ENCODE peak calls at places on chromosome 16, in eight cellular contexts. S is lower lobe of right lung; A is cardiac muscle cell; L is transverse colon; J is AG04450; D is CD4-positive, alpha-beta memory T cell; Z is IMR-90; C is hepatocyte. R is an unnamed sample.

GRCh38 chr16:53789159-53789558 is 85.2 kb downstream of the FTO start:
- DNase-seq in Z (peak; percentile 84), J (peak; percentile 32), S (no peak), L (no peak), C (no peak), A (peak; percentile 82), D (no peak), R (peak; percentile 72)

GRCh38 chr16:9154576-9155410 is 63.3 kb downstream of the HAPSTR1 start:
- DNase-seq in C (no peak), A (no peak), D (no peak), J (no peak), Z (peak; percentile 9), S (no peak), L (no peak), R (no peak)

GRCh38 chr16:2804728-2805127 is 6.5 kb downstream of the PRSS41 start:
- DNase-seq in L (no peak), D (no peak), Z (no peak), C (no peak), J (no peak), A (no peak), S (peak; percentile 13), R (no peak)

GRCh38 chr16:49455991-49456745 is 82.6 kb downstream of the C16orf78 start:
- DNase-seq in J (no peak), S (no peak), A (no peak), Z (no peak), L (no peak), D (no peak), C (no peak), R (no peak)

GRCh38 chr16:87831421-87832136 is 37.7 kb downstream of the SLC7A5 start:
- DNase-seq in C (no peak), Z (no peak), S (no peak), D (no peak), A (no peak), L (no peak), J (no peak), R (no peak)

GRCh38 chr16:67842509-67843342 is 606 bp downstream of the THAP11 start:
- DNase-seq in A (peak; percentile 66), S (peak; percentile 79), C (peak; percentile 76), L (peak; percentile 60), J (no peak), Z (peak; percentile 46), D (peak; percentile 67), R (no peak)

GRCh38 chr16:10828851-10829331 is 10.3 kb upstream of the TVP23A start:
- DNase-seq in C (peak; percentile 75), L (peak; percentile 86), Z (peak; percentile 53), D (no peak), A (peak; percentile 97), J (peak; percentile 27), S (peak; percentile 97), R (peak; percentile 48)

GRCh38 chr16:49843758-49844157 is 12.2 kb downstream of the ZNF423 start:
- DNase-seq in L (no peak), S (no peak), J (no peak), D (no peak), C (no peak), A (no peak), Z (no peak), R (no peak)

GRCh38 chr16:67783353-67783725 is 23.0 kb downstream of the RANBP10 start:
- DNase-seq in Z (no peak), C (no peak), L (no peak), A (no peak), J (no peak), D (no peak), S (no peak), R (no peak)

GRCh38 chr16:9092282-9092962 is 978 bp downstream of the HAPSTR1 start:
- DNase-seq in J (no peak), D (peak; percentile 64), L (peak; percentile 49), A (no peak), C (peak; percentile 69), Z (no peak), S (peak; percentile 67), R (no peak)

GRCh38 chr16:87968541-87968940 is 17.3 kb downstream of the BANP start:
- DNase-seq in Z (peak; percentile 93), D (no peak), S (no peak), A (peak; percentile 37), J (peak; percentile 59), C (no peak), L (no peak), R (no peak)

GRCh38 chr16:4659363-4660353 is 33.7 kb upstream of the NUDT16L1 start:
- DNase-seq in C (no peak), L (no peak), J (no peak), S (no peak), Z (no peak), D (no peak), A (no peak), R (no peak)

DNA sequence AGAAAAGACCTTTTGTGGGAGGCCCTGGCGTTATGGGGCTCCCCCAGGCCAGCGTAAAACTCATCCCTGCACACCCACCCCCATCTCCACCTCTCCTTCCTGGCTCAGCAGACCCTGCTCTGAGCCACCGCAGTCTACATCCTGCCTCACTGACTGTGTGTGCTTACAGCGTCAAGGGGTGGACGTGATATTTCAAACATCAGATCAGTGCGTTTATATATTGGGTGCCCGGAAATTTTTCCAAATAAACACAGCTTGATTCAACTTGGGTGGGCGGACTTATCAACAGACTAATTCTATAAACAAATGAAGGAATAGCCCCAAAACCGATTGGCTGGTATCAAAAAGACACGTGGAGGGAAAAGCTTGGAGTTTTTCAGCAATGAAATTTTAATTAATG is 293 bp upstream of the FOXL1 start:
- DNase-seq in C (peak; percentile 48), Z (peak; percentile 99), J (peak; percentile 97), A (no peak), D (no peak), L (no peak), S (no peak), R (no peak)
- H3K4me3 ChIP-seq in C (no peak overlapping the region), Z (peak overlapping the region; percentile 0), J (peak overlapping the region; percentile 86), A (no peak overlapping the region), D (no peak overlapping the region), L (no peak overlapping the region), S (peak overlapping the region; percentile 41), R (no peak overlapping the region)

DNA sequence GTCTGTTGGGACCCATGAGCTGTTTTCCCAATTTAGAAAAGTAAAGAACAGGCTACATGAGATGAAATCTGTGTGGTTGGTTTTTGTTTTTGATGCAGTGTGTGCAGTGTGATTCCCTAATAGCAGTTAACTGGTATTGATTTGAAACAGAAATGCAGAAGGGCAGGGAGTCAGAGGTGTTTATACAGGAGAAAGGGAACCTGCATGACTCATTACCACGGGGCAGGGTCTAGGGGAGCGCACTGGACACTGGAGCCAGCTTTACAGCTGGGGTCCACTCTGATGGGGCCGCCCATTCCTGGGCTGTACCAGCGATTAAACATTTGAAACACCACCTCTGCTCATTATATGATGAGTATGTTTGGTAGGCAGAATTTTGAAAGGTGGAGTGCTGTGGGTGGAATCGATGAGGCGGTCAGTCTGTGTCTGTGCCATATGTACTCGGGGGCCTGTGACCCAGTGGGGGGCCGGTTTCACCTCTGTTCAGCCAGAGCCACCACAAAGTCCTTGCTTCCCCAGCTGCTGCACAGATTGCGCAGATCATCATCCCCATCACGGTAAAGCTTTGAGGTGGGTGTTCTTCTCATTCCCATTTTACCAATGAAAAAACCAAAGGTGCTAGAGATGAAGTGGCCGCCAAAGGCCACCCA is 142.5 kb downstream of the CMIP start:
- DNase-seq in C (no peak), J (no peak), A (no peak), L (no peak), D (no peak), Z (no peak), S (no peak), R (no peak)
- H3K4me3 ChIP-seq in C (no peak overlapping the region), J (no peak overlapping the region), A (no peak overlapping the region), L (no peak overlapping the region), D (no peak overlapping the region), Z (no peak overlapping the region), S (no peak overlapping the region), R (no peak overlapping the region)

GRCh38 chr16:55489119-55489955 is 10.3 kb downstream of the MMP2 start:
- DNase-seq in A (no peak), C (no peak), S (no peak), Z (no peak), J (no peak), D (no peak), L (no peak), R (no peak)

GRCh38 chr16:55488306-55488705 is 9.3 kb downstream of the MMP2 start:
- DNase-seq in Z (no peak), S (no peak), J (no peak), L (no peak), D (no peak), A (no peak), C (no peak), R (no peak)

GRCh38 chr16:55490301-55490700 is 11.3 kb downstream of the MMP2 start:
- DNase-seq in A (no peak), Z (no peak), L (no peak), S (no peak), J (no peak), D (no peak), C (no peak), R (no peak)

GRCh38 chr16:55489956-55490265 is 10.9 kb downstream of the MMP2 start:
- DNase-seq in Z (no peak), S (no peak), A (no peak), C (no peak), D (no peak), J (no peak), L (no peak), R (no peak)

GRCh38 chr16:55487048-55487803 is 8.2 kb downstream of the MMP2 start:
- DNase-seq in A (peak; percentile 95), Z (peak; percentile 92), J (peak; percentile 76), L (no peak), D (no peak), S (no peak), C (peak; percentile 28), R (no peak)
- H3K4me3 ChIP-seq in A (no peak overlapping the region), Z (no peak overlapping the region), J (no peak overlapping the region), L (no peak overlapping the region), D (no peak overlapping the region), S (no peak overlapping the region), C (no peak overlapping the region), R (no peak overlapping the region)

DNA sequence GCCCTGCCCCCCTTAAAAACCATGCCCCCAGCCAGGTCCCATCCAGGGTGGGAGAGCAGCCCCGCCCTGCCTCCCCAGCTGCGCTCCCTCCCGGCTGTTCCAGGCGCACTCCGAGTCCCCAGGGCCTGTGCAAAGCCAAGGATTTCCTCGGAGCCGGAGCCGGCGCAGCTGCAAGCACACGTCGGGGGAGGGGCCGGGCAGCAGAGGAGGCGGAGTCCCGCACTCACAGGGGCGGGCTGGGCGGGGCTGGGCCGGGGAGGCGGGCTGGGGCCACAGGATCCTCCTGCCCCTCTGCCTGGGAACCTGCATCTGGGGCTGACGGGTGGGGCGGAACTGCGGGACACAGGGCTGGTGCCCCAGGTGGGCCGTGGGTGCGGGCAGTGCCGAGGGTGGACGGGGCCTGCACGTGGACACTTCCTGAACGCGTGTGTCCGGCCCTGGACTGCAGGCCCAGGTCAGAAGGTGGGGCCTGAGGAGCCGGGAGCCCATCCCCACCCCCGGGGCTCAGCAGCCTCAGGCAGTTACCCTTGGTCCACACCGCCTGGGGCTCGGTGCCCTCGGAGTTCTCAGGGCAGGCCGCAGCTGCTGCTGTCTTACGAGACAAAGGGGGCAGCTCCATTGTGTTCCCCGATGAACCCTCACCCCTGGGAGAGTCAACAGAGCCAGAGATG is 24.0 kb upstream of the SSTR5 start:
- DNase-seq in J (no peak), S (no peak), D (no peak), A (peak; percentile 61), L (peak; percentile 14), Z (peak; percentile 16), C (peak; percentile 87), R (no peak)
- H3K4me3 ChIP-seq in J (no peak overlapping the region), S (no peak overlapping the region), D (no peak overlapping the region), A (no peak overlapping the region), L (no peak overlapping the region), Z (no peak overlapping the region), C (no peak overlapping the region), R (no peak overlapping the region)

R was measured in epithelial cell of proximal tubule.